ENCODE peak calls at places on chromosome 1, in five cellular contexts. N is transverse colon, Q is left ventricle myocardium inferior, C is fibroblast of lung, F is IMR-90. G is an unnamed sample. For H3K4me1 and H3K9me3, the result is how much of the 10 kb centered on the place peaks cover.

GRCh38 chr1:34885405-34886247 is 26.1 kb upstream of the SMIM12 start:
- DNase-seq in N (peak), Q (peak), C (peak), F (no peak), G (peak)

GRCh38 chr1:25019351-25020172 is 89.5 kb upstream of the RUNX3 start:
- DNase-seq in N (peak), C (no peak), F (no peak), Q (no peak), G (peak)

GRCh38 chr1:11070876-11071275 is 11.1 kb upstream of the SRM start:
- DNase-seq in C (no peak), N (no peak), F (no peak), Q (no peak), G (no peak)

GRCh38 chr1:62589321-62589720 is 8.0 kb upstream of the ANGPTL3 start:
- DNase-seq in C (peak), N (no peak), Q (no peak), F (peak), G (no peak)

GRCh38 chr1:228308628-228309547 is 97.7 kb downstream of the TRIM11 start:
- DNase-seq in N (no peak), C (no peak), Q (no peak), F (no peak), G (no peak)

GRCh38 chr1:6506210-6507036 is 15.0 kb upstream of the PLEKHG5 start:
- DNase-seq in F (no peak), C (no peak), N (no peak), Q (no peak), G (no peak)

GRCh38 chr1:230103341-230104173 is 36.5 kb downstream of the GALNT2 start:
- DNase-seq in N (no peak), F (peak), C (peak), Q (no peak), G (no peak)

GRCh38 chr1:248288385-248288784 is 10.6 kb upstream of the OR2T33 start:
- DNase-seq in C (no peak), Q (no peak), N (no peak), F (no peak), G (no peak)

GRCh38 chr1:207964195-207964966 is 53.5 kb upstream of the CD34 start:
- DNase-seq in Q (no peak), C (peak), N (no peak), F (no peak), G (no peak)

GRCh38 chr1:24002664-24003063 is 22.5 kb upstream of the SRSF10 start:
- DNase-seq in Q (no peak), F (no peak), N (no peak), C (no peak), G (no peak)

GRCh38 chr1:40626383-40626770 is 39.1 kb downstream of the RIMS3 start:
- DNase-seq in C (no peak), N (no peak), Q (no peak), F (no peak), G (no peak)

GRCh38 chr1:165144757-165145397 is 211.6 kb downstream of the LMX1A start:
- DNase-seq in F (peak), C (peak), Q (peak), N (peak), G (no peak)

GRCh38 chr1:212981025-212981495 is 30.7 kb downstream of the VASH2 start:
- DNase-seq in C (no peak), N (no peak), F (no peak), Q (peak), G (peak)

GRCh38 chr1:212981571-212982328 is 31.4 kb downstream of the VASH2 start:
- DNase-seq in F (peak), N (no peak), C (no peak), Q (peak), G (no peak)

GRCh38 chr1:212979340-212980122 is 29.2 kb downstream of the VASH2 start:
- DNase-seq in N (no peak), F (no peak), Q (no peak), C (no peak), G (no peak)

GRCh38 chr1:212977781-212978645 is 27.7 kb downstream of the VASH2 start:
- DNase-seq in N (no peak), Q (no peak), F (peak), C (peak), G (no peak)

GRCh38 chr1:212980123-212980800 is 29.9 kb downstream of the VASH2 start:
- DNase-seq in F (peak), N (no peak), C (peak), Q (peak), G (no peak)
- TF ChIP-seq CTCF in F (peak), N (no peak), C (no peak), Q (peak), G (no peak)

DNA sequence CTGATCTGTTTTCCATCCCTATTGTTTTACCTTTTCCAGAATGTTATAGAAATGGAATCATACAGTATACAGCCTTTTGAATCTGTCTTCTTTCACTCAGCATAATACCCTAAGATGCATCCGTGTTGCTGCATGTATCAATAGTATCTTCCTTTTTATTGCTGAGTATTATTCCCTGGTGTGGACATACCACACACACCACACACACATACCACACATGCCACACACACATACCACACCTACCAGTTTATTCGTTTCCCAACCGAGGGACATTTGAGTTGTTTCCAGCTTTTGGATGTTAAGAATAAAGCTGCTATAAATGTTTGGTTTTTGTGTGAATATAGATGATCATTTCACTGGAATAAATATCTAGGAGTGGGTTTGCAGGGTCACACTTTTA is 22.2 kb upstream of the SLC30A1 start:
- DNase-seq in N (no peak), C (no peak), F (no peak), Q (no peak), G (no peak)
- H3K4me1 ChIP-seq in N (under half), C (under half), F (under half), Q (under half), G (under half)

DNA sequence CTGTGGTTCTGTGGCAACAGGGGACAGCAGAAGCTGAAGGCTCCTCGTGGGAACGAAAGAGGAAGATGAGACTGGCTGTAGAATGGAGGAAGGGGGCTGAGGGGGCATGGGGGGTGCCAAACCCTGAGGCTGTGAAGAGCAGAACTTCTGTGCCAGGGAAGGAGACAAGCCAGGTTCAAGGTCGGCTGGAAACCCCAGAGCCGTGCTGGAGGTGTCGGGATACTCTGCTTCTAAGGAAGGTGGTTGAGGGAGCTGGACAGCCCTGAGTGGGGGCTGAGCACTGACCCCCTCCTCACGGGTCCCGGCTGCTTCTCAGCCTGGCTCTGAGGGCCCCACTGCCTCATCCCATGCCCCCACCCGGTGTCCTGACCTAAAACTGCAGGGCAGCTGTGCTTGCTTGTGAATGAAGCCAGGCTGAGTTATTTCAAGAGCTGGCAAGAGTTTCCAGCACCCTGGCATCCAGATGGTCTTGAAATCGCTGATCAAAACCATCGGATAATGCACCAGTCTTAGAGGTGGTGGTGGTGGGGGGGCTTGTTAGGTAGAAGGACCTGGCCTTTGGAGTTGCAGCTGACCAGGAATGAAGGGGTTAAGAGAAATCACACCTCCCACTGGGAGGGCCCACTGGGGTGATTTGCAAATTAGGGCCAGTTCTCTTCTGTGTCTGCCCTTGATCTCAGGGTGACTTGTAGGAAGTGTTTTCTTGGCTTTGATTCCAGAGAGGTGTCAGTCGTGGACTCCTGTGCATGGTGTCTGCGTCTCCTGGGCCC is 218.9 kb upstream of the C1orf174 start:
- DNase-seq in Q (no peak), C (no peak), N (no peak), F (no peak), G (no peak)
- H3K9me3 ChIP-seq in Q (under half), C (under half), N (under half), F (half or more), G (under half)

DNA sequence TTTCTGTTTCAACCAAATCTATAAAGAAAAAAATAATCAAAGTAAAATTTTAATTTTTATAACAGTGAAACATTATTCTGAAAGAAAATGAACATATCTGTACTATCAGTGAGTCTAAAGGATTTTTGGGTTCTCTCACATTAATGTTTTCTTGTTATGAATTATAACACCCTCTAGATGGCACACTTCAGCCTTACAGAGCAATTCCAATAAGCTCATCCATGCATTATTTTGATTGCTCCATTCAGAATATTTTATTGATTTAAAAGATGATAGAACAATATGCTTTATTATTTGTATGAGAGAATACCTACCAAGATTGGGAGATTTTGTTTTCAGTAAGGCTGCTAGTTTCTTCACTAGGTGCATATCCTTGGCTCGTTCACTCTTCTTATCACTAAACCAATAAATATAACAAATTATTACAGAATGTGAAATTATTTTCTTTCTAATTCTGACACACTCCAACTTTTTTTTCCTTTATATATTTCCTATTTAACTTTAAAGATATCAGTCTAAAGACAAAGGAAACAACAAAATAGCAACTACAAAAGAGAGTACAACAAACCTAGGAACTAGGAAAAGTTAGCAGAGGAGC is 82.4 kb downstream of the RAB3GAP2 start:
- DNase-seq in Q (no peak), N (no peak), F (peak), C (peak), G (no peak)
- TF ChIP-seq CTCF in Q (peak), N (peak), F (peak), C (peak), G (no peak)